ENCODE peak calls at places on chromosomes 11 and 22, in seven cellular contexts. B is mesenchymal stem cell, J is neuronal stem cell, L is H9, G is IMR-90, V is H1, Z is trophoblast cell. C is an unnamed sample.

GRCh38 chr11:35218956-35219355 is 80.0 kb downstream of the CD44 start:
- DNase-seq in B (no peak), J (no peak), L (no peak), G (peak), V (no peak), Z (no peak), C (no peak)

GRCh38 chr11:128728767-128729587 is 35.1 kb downstream of the FLI1 start:
- DNase-seq in B (no peak), J (no peak), L (no peak), G (no peak), V (no peak), Z (no peak), C (no peak)

GRCh38 chr11:19311306-19312030 is 70.7 kb upstream of the E2F8 start:
- DNase-seq in B (peak), J (peak), L (peak), G (peak), V (peak), Z (peak), C (peak)

GRCh38 chr11:69328231-69328630 is 34.3 kb downstream of the MYEOV start:
- DNase-seq in B (no peak), J (no peak), L (no peak), G (no peak), V (peak), Z (no peak), C (no peak)

GRCh38 chr22:36763576-36763975 is 12.3 kb downstream of the IFT27 start:
- DNase-seq in B (no peak), J (no peak), L (peak), G (no peak), V (no peak), Z (no peak), C (no peak)

GRCh38 chr22:48895341-48895740 is 932.3 kb downstream of the BRD1 start:
- DNase-seq in B (no peak), J (no peak), L (no peak), G (no peak), V (no peak), Z (no peak), C (no peak)

GRCh38 chr11:126138636-126139540 is 72.6 kb downstream of the RPUSD4 start:
- DNase-seq in B (peak), J (no peak), L (no peak), G (no peak), V (no peak), Z (no peak), C (no peak)

GRCh38 chr22:49230194-49230577 is 597.5 kb downstream of the BRD1 start:
- DNase-seq in B (no peak), J (peak), L (peak), G (no peak), V (peak), Z (no peak), C (peak)

GRCh38 chr11:113806403-113806802 is 26.8 kb downstream of the CLDN25 start:
- DNase-seq in B (peak), J (peak), L (peak), G (peak), V (peak), Z (peak), C (peak)

GRCh38 chr11:75352417-75353206 is 1.2 kb upstream of the ARRB1 start:
- DNase-seq in B (peak), J (no peak), L (no peak), G (no peak), V (no peak), Z (no peak), C (no peak)

GRCh38 chr11:35282226-35282882 is 137.0 kb downstream of the SLC1A2 start:
- DNase-seq in B (peak), J (no peak), L (no peak), G (peak), V (no peak), Z (peak), C (no peak)

GRCh38 chr11:59102259-59102765 is 4.7 kb upstream of the FAM111B start:
- DNase-seq in B (peak), J (peak), L (peak), G (peak), V (peak), Z (peak), C (peak)

GRCh38 chr11:109363682-109364081 is 58.3 kb upstream of the C11orf87 start:
- DNase-seq in B (no peak), J (no peak), L (no peak), G (no peak), V (no peak), Z (no peak), C (no peak)

GRCh38 chr22:47294571-47294970 is 532.1 kb downstream of the TBC1D22A start:
- DNase-seq in B (no peak), J (no peak), L (no peak), G (no peak), V (no peak), Z (no peak), C (no peak)

GRCh38 chr11:66878554-66878953 is 21.7 kb downstream of the LRFN4 start:
- DNase-seq in B (no peak), J (no peak), L (no peak), G (peak), V (no peak), Z (no peak), C (no peak)

GRCh38 chr22:44448271-44448780 is 49.7 kb downstream of the RTL6 start:
- DNase-seq in B (peak), J (no peak), L (no peak), G (peak), V (no peak), Z (peak), C (no peak)

GRCh38 chr11:24593332-24593731 is 96.5 kb downstream of the LUZP2 start:
- DNase-seq in B (no peak), J (no peak), L (no peak), G (peak), V (no peak), Z (no peak), C (no peak)

GRCh38 chr11:35554491-35555237 is 29.2 kb upstream of the PAMR1 start:
- DNase-seq in B (peak), J (no peak), L (no peak), G (peak), V (no peak), Z (no peak), C (peak)

GRCh38 chr22:44118645-44119315 is 61.9 kb upstream of the PARVG start:
- DNase-seq in B (no peak), J (no peak), L (no peak), G (no peak), V (no peak), Z (no peak), C (no peak)

GRCh38 chr22:29833392-29833949 is 4.6 kb downstream of the ASCC2 start:
- DNase-seq in B (no peak), J (no peak), L (no peak), G (no peak), V (no peak), Z (no peak), C (no peak)

GRCh38 chr11:130022799-130023198 is 20.2 kb upstream of the PRDM10 start:
- DNase-seq in B (no peak), J (no peak), L (no peak), G (no peak), V (no peak), Z (no peak), C (no peak)

GRCh38 chr11:2769409-2769778 is 69.6 kb upstream of the KCNQ1OT1 start:
- DNase-seq in B (no peak), J (no peak), L (no peak), G (no peak), V (peak), Z (no peak), C (no peak)

GRCh38 chr11:37378989-37379388 is 781.0 kb upstream of the RAG2 start:
- DNase-seq in B (no peak), J (no peak), L (no peak), G (no peak), V (no peak), Z (no peak), C (no peak)
- H3K18ac ChIP-seq in B (no peak), J (no peak), L (no peak), G (no peak), V (no peak), Z (no peak), C (no peak)

GRCh38 chr11:118623291-118623655 is 15.9 kb downstream of the PHLDB1 start:
- DNase-seq in B (peak), J (no peak), L (no peak), G (peak), V (no peak), Z (peak), C (no peak)

GRCh38 chr11:118620529-118621070 is 13.2 kb downstream of the PHLDB1 start:
- DNase-seq in B (no peak), J (no peak), L (peak), G (no peak), V (no peak), Z (no peak), C (no peak)

GRCh38 chr11:118621071-118621815 is 13.8 kb downstream of the PHLDB1 start:
- DNase-seq in B (peak), J (no peak), L (peak), G (peak), V (peak), Z (peak), C (peak)

GRCh38 chr11:118621898-118622375 is 14.5 kb downstream of the PHLDB1 start:
- DNase-seq in B (peak), J (no peak), L (no peak), G (no peak), V (no peak), Z (no peak), C (no peak)

GRCh38 chr11:118622376-118623290 is 15.2 kb downstream of the PHLDB1 start:
- DNase-seq in B (peak), J (no peak), L (no peak), G (peak), V (no peak), Z (peak), C (no peak)
- H3K9ac ChIP-seq in B (peak), J (peak), L (no peak), G (peak), V (no peak), Z (no peak), C (no peak)

GRCh38 chr11:15967966-15968365 is 388.4 kb downstream of the SOX6 start:
- DNase-seq in B (peak), J (no peak), L (no peak), G (peak), V (no peak), Z (peak), C (no peak)
- H3K4me2 ChIP-seq in B (no peak), J (no peak), L (no peak), G (no peak), V (no peak), Z (no peak), C (no peak)

GRCh38 chr11:12186683-12187082 is 76.3 kb downstream of the MICAL2 start:
- DNase-seq in B (no peak), J (no peak), L (no peak), G (no peak), V (no peak), Z (no peak), C (no peak)
- H3K18ac ChIP-seq in B (peak), J (peak), L (no peak), G (peak), V (no peak), Z (peak), C (no peak)

DNA sequence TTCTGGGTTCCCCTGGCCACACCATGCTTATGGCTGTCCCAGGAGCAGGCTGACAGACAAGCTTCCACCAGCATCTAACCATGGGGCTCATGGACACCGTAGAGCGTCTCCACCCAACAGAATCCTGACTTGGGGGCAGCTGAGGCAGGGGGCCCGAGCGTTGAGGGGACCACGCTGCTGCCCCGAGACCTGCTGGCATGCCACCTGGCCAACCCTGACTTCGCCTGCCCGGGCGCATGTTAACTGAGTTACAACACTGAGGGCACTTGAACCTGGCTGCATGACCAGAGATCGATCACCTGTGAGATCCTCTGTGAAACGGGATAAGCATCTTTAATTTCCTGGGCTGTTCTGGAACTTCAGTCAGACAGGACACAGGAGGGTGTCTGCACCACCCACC is 13.7 kb downstream of the PPM1F start:
- DNase-seq in B (no peak), J (no peak), L (no peak), G (no peak), V (no peak), Z (no peak), C (no peak)
- H3K9ac ChIP-seq in B (peak), J (peak), L (no peak), G (peak), V (no peak), Z (no peak), C (peak)

C was measured in mesendoderm.